ENCODE peak calls at places on chromosome 6, in four cellular contexts. S, V, B and E are unnamed samples.

GRCh38 chr6:4270799-4271198 is 135.4 kb upstream of the ECI2 start:
- DNase-seq in S (no peak), V (peak; percentile 82), B (no peak), E (no peak)

GRCh38 chr6:170584181-170584953 is at the start of gene PDCD2:
- DNase-seq in S (peak; percentile 91), V (peak; percentile 91), B (peak; percentile 52), E (peak; percentile 94)

GRCh38 chr6:28816909-28817807 is 106.6 kb downstream of the TRIM27 start:
- DNase-seq in S (no peak), V (peak; percentile 74), B (no peak), E (no peak)

GRCh38 chr6:10407018-10407673 is 7.7 kb downstream of the TFAP2A start:
- DNase-seq in S (no peak), V (no peak), B (no peak), E (no peak)

GRCh38 chr6:135537782-135538301 is 40.3 kb upstream of the AHI1 start:
- DNase-seq in S (no peak), V (peak; percentile 93), B (no peak), E (no peak)

GRCh38 chr6:3938715-3939376 is 89.7 kb downstream of the FAM50B start:
- DNase-seq in S (no peak), V (no peak), B (no peak), E (no peak)

GRCh38 chr6:16135078-16135477 is 6.2 kb downstream of the MYLIP start:
- DNase-seq in S (no peak), V (peak; percentile 10), B (no peak), E (no peak)

GRCh38 chr6:82247634-82248232 is at the start of gene IBTK:
- DNase-seq in S (peak; percentile 94), V (peak; percentile 90), B (peak; percentile 44), E (peak; percentile 96)

GRCh38 chr6:149897015-149897697 is 757 bp downstream of the RAET1E start:
- DNase-seq in S (no peak), V (peak; percentile 89), B (peak; percentile 8), E (peak; percentile 88)

GRCh38 chr6:63689421-63689820 is 53.8 kb downstream of the PHF3 start:
- DNase-seq in S (no peak), V (no peak), B (no peak), E (no peak)

GRCh38 chr6:156957931-156958547 is 180.9 kb downstream of the ARID1B start:
- DNase-seq in S (no peak), V (peak; percentile 49), B (no peak), E (no peak)

GRCh38 chr6:83265384-83265783 is 72.2 kb downstream of the RWDD2A start:
- DNase-seq in S (no peak), V (peak; percentile 75), B (no peak), E (no peak)

GRCh38 chr6:113529191-113529590 is 328.0 kb upstream of the MARCKS start:
- DNase-seq in S (no peak), V (peak; percentile 66), B (no peak), E (no peak)

GRCh38 chr6:2733736-2734480 is 16.8 kb downstream of the MYLK4 start:
- DNase-seq in S (no peak), V (no peak), B (no peak), E (no peak)

GRCh38 chr6:142947702-142948480 is 2.9 kb upstream of the HIVEP2 start:
- DNase-seq in S (no peak), V (no peak), B (no peak), E (no peak)

GRCh38 chr6:47727391-47727790 is 29.0 kb downstream of the ADGRF4 start:
- DNase-seq in S (no peak), V (peak; percentile 64), B (no peak), E (no peak)

GRCh38 chr6:112253842-112254816 is at the start of gene LAMA4:
- DNase-seq in S (peak; percentile 33), V (peak; percentile 87), B (no peak), E (peak; percentile 66)

GRCh38 chr6:53168516-53169257 is 20.0 kb upstream of the GCM1 start:
- DNase-seq in S (no peak), V (peak; percentile 90), B (no peak), E (no peak)

GRCh38 chr6:36772401-36772800 is 66.8 kb downstream of the CPNE5 start:
- DNase-seq in S (no peak), V (no peak), B (no peak), E (no peak)

GRCh38 chr6:13397359-13398080 is 69.2 kb upstream of the TBC1D7 start:
- DNase-seq in S (no peak), V (peak; percentile 10), B (no peak), E (no peak)

GRCh38 chr6:77092971-77093370 is 370.3 kb downstream of the HTR1B start:
- DNase-seq in S (no peak), V (peak; percentile 3), B (no peak), E (no peak)

GRCh38 chr6:80250391-80250997 is 144.0 kb downstream of the BCKDHB start:
- DNase-seq in S (no peak), V (peak; percentile 23), B (no peak), E (no peak)

GRCh38 chr6:166654573-166654972 is 27.5 kb upstream of the RPS6KA2 start:
- DNase-seq in S (no peak), V (no peak), B (no peak), E (no peak)

GRCh38 chr6:56445818-56446217 is 196.9 kb downstream of the DST start:
- DNase-seq in S (no peak), V (no peak), B (no peak), E (no peak)

GRCh38 chr6:69337301-69337700 is 459.5 kb downstream of the LMBRD1 start:
- DNase-seq in S (no peak), V (no peak), B (no peak), E (no peak)

GRCh38 chr6:119147101-119148053 is 68.9 kb upstream of the FAM184A start:
- DNase-seq in S (no peak), V (peak; percentile 98), B (no peak), E (peak; percentile 70)

GRCh38 chr6:14361297-14361696 is 243.7 kb downstream of the CD83 start:
- DNase-seq in S (no peak), V (no peak), B (no peak), E (no peak)

GRCh38 chr6:164051427-164051826 is 636.9 kb downstream of the QKI start:
- DNase-seq in S (no peak), V (no peak), B (no peak), E (no peak)

GRCh38 chr6:7201444-7201731 is 93.6 kb downstream of the RREB1 start:
- DNase-seq in S (no peak), V (no peak), B (no peak), E (no peak)

GRCh38 chr6:108156180-108156937 is 9.5 kb upstream of the NR2E1 start:
- DNase-seq in S (no peak), V (no peak), B (no peak), E (no peak)

GRCh38 chr6:152948150-152948768 is 34.6 kb downstream of the FBXO5 start:
- DNase-seq in S (no peak), V (peak; percentile 37), B (no peak), E (no peak)

GRCh38 chr6:106118835-106119443 is 32.8 kb downstream of the PRDM1 start:
- DNase-seq in S (no peak), V (no peak), B (no peak), E (no peak)
- H3K4me1 ChIP-seq in S (no peaks in the 10 kb centered on the region), V (no peaks in the 10 kb centered on the region), B (no peaks in the 10 kb centered on the region), E (no peaks in the 10 kb centered on the region)

DNA sequence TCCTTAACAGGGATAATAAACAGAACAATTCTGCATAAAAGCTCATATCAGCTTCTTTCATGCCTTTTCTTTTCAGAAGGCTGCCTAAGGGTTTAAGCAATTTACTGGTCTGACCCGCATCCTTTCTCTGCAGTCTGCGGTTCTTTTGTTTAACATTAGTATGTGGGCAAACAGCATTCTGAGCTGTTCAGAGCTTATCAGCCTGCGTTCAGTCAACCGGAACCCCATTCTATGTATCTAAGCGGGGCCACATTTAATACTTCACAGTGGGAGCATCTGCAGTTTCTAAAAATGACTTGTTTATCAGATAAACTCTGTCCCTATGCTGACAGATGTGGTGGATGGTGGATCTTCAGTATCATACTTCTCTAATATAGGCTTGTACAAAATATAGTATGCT is 758.9 kb upstream of the MMS22L start:
- DNase-seq in S (no peak), V (peak; percentile 37), B (no peak), E (no peak)
- H3K4me1 ChIP-seq in S (no peaks in the 10 kb centered on the region), V (no peaks in the 10 kb centered on the region), B (no peaks in the 10 kb centered on the region), E (no peaks in the 10 kb centered on the region)

GRCh38 chr6:32818867-32819266 is 2.1 kb upstream of the HLA-DOB start:
- DNase-seq in S (no peak), V (no peak), B (no peak), E (no peak)
- H3K4me1 ChIP-seq in S (no peaks in the 10 kb centered on the region), V (peaks cover 5% of the 10 kb centered on the region), B (peaks cover 9% of the 10 kb centered on the region), E (peaks cover 13% of the 10 kb centered on the region)

GRCh38 chr6:30097902-30098606 is 14.8 kb downstream of the TRIM31 start:
- DNase-seq in S (no peak), V (no peak), B (no peak), E (no peak)
- H3K4me1 ChIP-seq in S (peaks cover 7% of the 10 kb centered on the region), V (peaks cover 3% of the 10 kb centered on the region), B (peaks cover 22% of the 10 kb centered on the region), E (peaks cover 30% of the 10 kb centered on the region)